ENCODE peak calls at places on chromosomes 4 and X, in five cellular contexts. L is H1, Q is K562, K is HCT116, T is HepG2. P is an unnamed sample.

GRCh38 chrX:133258481-133258880 is 40.3 kb upstream of the TFDP3 start:
- DNase-seq in Q (no peak), L (no peak), T (no peak), K (no peak), P (no peak)

GRCh38 chr4:95193391-95194224 is 355.2 kb downstream of the UNC5C start:
- DNase-seq in L (no peak), Q (no peak), K (no peak), T (no peak), P (no peak)

GRCh38 chr4:7868892-7869471 is 70.7 kb downstream of the AFAP1 start:
- DNase-seq in T (no peak), Q (no peak), K (no peak), L (no peak), P (no peak)

GRCh38 chr4:22389240-22389871 is 126.5 kb downstream of the ADGRA3 start:
- DNase-seq in Q (peak; percentile 55), K (peak; percentile 48), L (peak; percentile 27), T (peak; percentile 59), P (no peak)

GRCh38 chrX:125404667-125405160 is 85.0 kb downstream of the TEX13C start:
- DNase-seq in T (no peak), K (no peak), Q (peak; percentile 88), L (no peak), P (no peak)

GRCh38 chrX:133538148-133538547 is 122.9 kb upstream of the GPC4 start:
- DNase-seq in T (no peak), K (no peak), L (no peak), Q (no peak), P (no peak)

GRCh38 chrX:70635669-70636068 is 191.0 kb downstream of the DLG3 start:
- DNase-seq in K (no peak), T (no peak), L (no peak), Q (no peak), P (no peak)

GRCh38 chr4:103204114-103204513 is 6.0 kb upstream of the CENPE start:
- DNase-seq in L (no peak), Q (peak; percentile 15), K (peak; percentile 16), T (peak; percentile 13), P (no peak)

GRCh38 chrX:149365061-149365460 is 140.0 kb downstream of the IDS start:
- DNase-seq in K (no peak), Q (no peak), L (no peak), T (peak; percentile 2), P (no peak)

GRCh38 chr4:7828926-7829325 is 110.7 kb downstream of the AFAP1 start:
- DNase-seq in L (no peak), K (no peak), Q (no peak), T (no peak), P (no peak)

GRCh38 chr4:83212041-83212851 is 72.4 kb downstream of the COQ2 start:
- DNase-seq in T (no peak), L (no peak), K (no peak), Q (no peak), P (peak; percentile 90)

GRCh38 chr4:61872983-61873382 is 672.9 kb downstream of the ADGRL3 start:
- DNase-seq in K (no peak), L (no peak), T (no peak), Q (no peak), P (no peak)

GRCh38 chr4:80219301-80220025 is 22.2 kb downstream of the PRDM8 start:
- DNase-seq in T (no peak), L (no peak), Q (peak; percentile 78), K (no peak), P (no peak)

GRCh38 chr4:153963216-153963615 is 174.3 kb upstream of the SFRP2 start:
- DNase-seq in K (no peak), T (no peak), L (no peak), Q (no peak), P (no peak)

GRCh38 chr4:169416997-169417396 is 146.2 kb upstream of the SH3RF1 start:
- DNase-seq in K (no peak), T (peak; percentile 5), Q (no peak), L (no peak), P (no peak)

GRCh38 chr4:94479358-94480141 is 27.8 kb downstream of the PDLIM5 start:
- DNase-seq in Q (no peak), K (no peak), L (no peak), T (no peak), P (no peak)

GRCh38 chr4:16969696-16970135 is 71.3 kb upstream of the LDB2 start:
- DNase-seq in K (no peak), L (no peak), T (peak; percentile 50), Q (no peak), P (no peak)

GRCh38 chr4:133588306-133588705 is 439.2 kb downstream of the PCDH10 start:
- DNase-seq in K (no peak), Q (no peak), L (no peak), T (no peak), P (no peak)

GRCh38 chrX:10620121-10620699 is at the start of gene MID1:
- DNase-seq in T (no peak), L (no peak), K (peak; percentile 55), Q (no peak), P (no peak)

GRCh38 chrX:71541546-71542022 is 8.7 kb downstream of the OGT start:
- DNase-seq in T (no peak), L (no peak), Q (no peak), K (no peak), P (no peak)

GRCh38 chr4:43757147-43757546 is 691.5 kb downstream of the KCTD8 start:
- DNase-seq in L (peak; percentile 7), Q (no peak), K (no peak), T (no peak), P (no peak)

GRCh38 chrX:57286507-57287251 is at the start of gene FAAH2:
- DNase-seq in T (peak; percentile 57), L (no peak), Q (peak; percentile 37), K (peak; percentile 90), P (peak; percentile 23)

GRCh38 chrX:57282568-57282967 is 3.9 kb upstream of the FAAH2 start:
- DNase-seq in K (no peak), T (no peak), L (no peak), Q (peak; percentile 1), P (no peak)

GRCh38 chrX:57289089-57289488 is 2.6 kb downstream of the FAAH2 start:
- DNase-seq in T (no peak), Q (no peak), K (no peak), L (no peak), P (no peak)

DNA sequence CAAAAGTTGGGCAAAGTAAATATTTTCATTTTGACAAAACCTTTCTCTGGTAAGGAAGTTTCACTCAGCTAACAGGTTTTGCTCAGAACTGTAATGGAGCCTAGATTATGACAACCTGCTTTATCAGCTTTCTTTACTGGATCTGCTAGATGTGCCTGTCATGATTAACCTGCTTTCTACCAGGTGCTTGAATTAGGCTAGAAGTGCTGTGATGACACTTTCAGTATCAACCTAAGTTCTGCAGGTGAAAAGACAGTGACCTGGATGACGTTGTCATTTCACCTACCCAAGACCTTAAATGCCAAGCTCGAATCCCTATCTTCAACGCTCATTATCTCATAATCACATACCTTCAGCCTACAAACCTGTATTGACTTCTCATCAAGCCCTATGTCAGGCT is 1.5 kb upstream of the FAAH2 start:
- DNase-seq in T (no peak), Q (no peak), K (no peak), L (no peak), P (no peak)
- TF ChIP-seq SRF in T (no peak), Q (no peak), K (no peak), L (no peak), P (no peak)

DNA sequence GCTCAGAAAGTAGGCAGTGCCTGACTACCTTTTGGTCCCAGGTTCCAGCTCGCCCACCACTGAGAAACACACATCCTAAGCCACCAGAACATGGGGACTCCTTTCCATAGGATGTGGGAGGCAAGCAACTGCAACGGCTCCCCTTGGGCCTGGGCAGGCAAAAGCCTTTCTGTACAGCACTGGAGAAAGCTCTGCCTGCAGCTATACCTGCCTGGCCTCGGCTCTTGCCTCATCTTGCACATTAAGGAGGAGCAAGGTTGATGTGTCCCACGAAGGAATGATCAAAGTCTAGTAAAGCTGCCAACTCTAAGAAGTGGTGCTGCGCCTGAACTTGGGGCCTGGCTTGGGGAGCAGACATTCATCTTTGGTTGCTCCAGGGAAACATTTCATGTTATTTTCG is 19.6 kb downstream of the CCNG2 start:
- DNase-seq in T (no peak), L (no peak), Q (no peak), K (no peak), P (no peak)
- H3K4me1 ChIP-seq in T (no peaks in the 10 kb centered on the region), L (peaks cover 10% of the 10 kb centered on the region), Q (no peaks in the 10 kb centered on the region), K (no peaks in the 10 kb centered on the region), P (no peaks in the 10 kb centered on the region)

GRCh38 chrX:16745659-16746058 is 26.2 kb downstream of the SYAP1 start:
- DNase-seq in Q (no peak), T (peak; percentile 73), L (no peak), K (no peak), P (no peak)

GRCh38 chrX:16739574-16739973 is 20.2 kb downstream of the SYAP1 start:
- DNase-seq in Q (no peak), K (no peak), T (peak; percentile 69), L (no peak), P (no peak)

GRCh38 chrX:16748425-16748824 is 29.0 kb downstream of the SYAP1 start:
- DNase-seq in Q (no peak), T (no peak), L (no peak), K (no peak), P (no peak)

GRCh38 chrX:16745102-16745501 is 25.7 kb downstream of the SYAP1 start:
- DNase-seq in Q (no peak), L (no peak), K (no peak), T (no peak), P (no peak)

DNA sequence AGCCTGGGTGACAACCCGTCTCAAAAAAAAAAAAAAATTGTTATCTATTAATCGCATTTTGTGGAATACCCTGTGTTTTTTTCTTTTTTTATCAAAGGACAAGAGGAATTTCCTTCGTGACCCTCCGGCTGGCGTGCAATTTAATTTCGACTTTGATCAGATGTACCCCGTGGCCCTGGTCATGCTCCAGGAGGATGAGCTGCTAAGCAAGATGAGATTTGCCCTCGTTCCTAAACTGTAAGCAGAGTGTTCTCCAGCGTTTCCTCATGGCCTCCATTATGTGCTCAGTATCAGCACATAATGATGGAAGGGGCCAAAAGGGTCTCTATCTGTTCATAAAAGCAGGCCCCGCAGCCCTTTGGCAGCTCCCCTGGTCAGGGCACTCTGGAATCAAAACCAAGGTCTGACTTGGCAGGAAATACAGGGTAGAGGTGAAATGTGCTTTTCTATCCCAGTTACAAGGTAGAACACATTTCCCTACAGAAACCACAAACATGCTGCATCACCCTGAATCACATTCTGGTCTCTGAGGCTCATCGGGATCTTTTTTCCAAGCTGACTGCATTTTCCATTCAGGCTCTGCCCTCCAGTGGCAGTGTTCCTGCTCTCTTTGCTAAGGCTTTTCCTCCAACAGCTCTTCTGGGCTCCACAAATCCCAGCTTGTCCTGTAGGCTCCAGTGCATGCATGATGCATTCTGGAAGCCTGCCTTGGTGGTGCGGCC is 24.4 kb downstream of the SYAP1 start:
- DNase-seq in Q (no peak), L (no peak), K (no peak), T (no peak), P (no peak)
- TF ChIP-seq CTCF in Q (no peak), L (no peak), K (no peak), T (peak; percentile 42), P (no peak)

DNA sequence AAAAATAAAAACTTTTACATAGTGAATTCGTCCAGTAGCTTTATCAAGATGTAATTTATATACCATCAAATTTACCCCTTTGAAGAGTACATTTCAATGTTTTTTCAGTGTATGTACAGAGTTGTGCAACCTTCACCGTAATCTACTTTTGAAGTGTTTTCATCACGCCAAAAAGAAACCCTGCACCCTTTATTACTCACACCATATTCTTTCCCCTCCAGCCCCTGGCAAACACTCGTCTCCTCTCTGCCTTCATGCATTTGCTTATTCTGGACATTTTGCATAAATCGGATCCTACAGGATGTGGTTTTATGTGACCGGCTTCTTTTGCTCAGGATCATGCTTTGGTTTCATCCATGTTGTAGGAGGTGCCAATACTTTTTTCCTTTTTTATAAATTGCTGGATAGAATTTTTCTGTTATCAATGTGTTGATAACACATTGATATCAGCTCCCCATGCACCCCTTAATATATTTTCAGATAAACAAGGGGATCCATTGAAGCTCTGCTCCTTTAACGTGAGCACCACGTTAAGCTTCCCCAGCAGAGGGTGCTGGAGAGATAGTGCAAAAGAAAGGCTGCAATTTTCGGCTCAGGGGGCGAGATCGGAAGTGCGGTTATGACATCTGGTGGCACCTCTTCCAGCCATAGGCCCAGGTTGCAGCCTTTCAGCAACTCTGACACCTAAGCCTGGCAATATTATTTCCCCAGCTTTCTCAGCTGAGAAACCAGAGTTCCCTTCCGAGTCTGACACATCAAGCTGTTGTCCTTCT is 100.1 kb upstream of the VCX3B start:
- DNase-seq in K (no peak), Q (peak; percentile 0), L (peak; percentile 9), T (peak; percentile 2), P (no peak)
- TF ChIP-seq SRF in K (no peak), Q (no peak), L (no peak), T (no peak), P (no peak)

P was measured in GM12878.